ENCODE peak calls at places on chromosomes 16 and 17, in six cellular contexts. M is NCI-H460, X is GM23338, O is IMR-90, J is activated T-helper 1 cell treated with Interleukin-2 at 50 U/mL for 16 hours, N is fibroblast of the conjunctiva. K is an unnamed sample.

GRCh38 chr17:688100-688989 is 26.3 kb downstream of the VPS53 start:
- DNase-seq in O (peak; percentile 41), N (no peak), M (no peak), J (no peak), X (peak; percentile 67), K (peak; percentile 10)

GRCh38 chr17:75739174-75739573 is 17.9 kb downstream of the ITGB4 start:
- DNase-seq in O (no peak), M (no peak), X (no peak), J (no peak), N (no peak), K (no peak)

GRCh38 chr17:77132411-77133086 is 8.2 kb upstream of the SEC14L1 start:
- DNase-seq in O (no peak), X (no peak), N (no peak), J (no peak), M (no peak), K (peak; percentile 28)

GRCh38 chr17:9255838-9256237 is 234.5 kb downstream of the NTN1 start:
- DNase-seq in O (no peak), J (no peak), M (no peak), X (no peak), N (no peak), K (no peak)

GRCh38 chr16:55250641-55251550 is 73.1 kb upstream of the IRX6 start:
- DNase-seq in N (peak; percentile 17), M (no peak), O (no peak), X (no peak), J (no peak), K (no peak)

GRCh38 chr17:8256291-8256690 is 7.2 kb downstream of the PFAS start:
- DNase-seq in X (no peak), J (no peak), N (no peak), M (no peak), O (no peak), K (no peak)

GRCh38 chr17:18141210-18141803 is 32.8 kb downstream of the MYO15A start:
- DNase-seq in N (peak; percentile 34), J (no peak), M (peak; percentile 53), O (peak; percentile 55), X (peak; percentile 73), K (peak; percentile 26)

GRCh38 chr17:17613708-17614114 is 22.2 kb upstream of the PEMT start:
- DNase-seq in M (peak; percentile 60), X (peak; percentile 93), J (no peak), O (peak; percentile 73), N (peak; percentile 71), K (peak; percentile 63)

GRCh38 chr17:1997587-1998425 is 27.3 kb downstream of the RTN4RL1 start:
- DNase-seq in N (no peak), X (peak; percentile 72), O (no peak), J (no peak), M (no peak), K (no peak)

GRCh38 chr16:15641753-15642556 is 999 bp downstream of the MARF1 start:
- DNase-seq in M (no peak), O (no peak), J (no peak), N (no peak), X (no peak), K (no peak)

GRCh38 chr17:68497885-68498319 is 14.3 kb upstream of the PRKAR1A start:
- DNase-seq in M (no peak), X (no peak), J (no peak), O (no peak), N (no peak), K (no peak)

GRCh38 chr17:49861150-49861884 is 13.4 kb upstream of the TAC4 start:
- DNase-seq in N (no peak), M (peak; percentile 46), X (peak; percentile 68), J (peak; percentile 33), O (peak; percentile 27), K (peak; percentile 45)

GRCh38 chr17:57926723-57927047 is 28.5 kb downstream of the CUEDC1 start:
- DNase-seq in M (no peak), X (no peak), O (no peak), N (no peak), J (no peak), K (no peak)

GRCh38 chr17:72022328-72022727 is 98.5 kb upstream of the SOX9 start:
- DNase-seq in X (no peak), M (no peak), N (no peak), J (no peak), O (no peak), K (no peak)

GRCh38 chr17:80872999-80873951 is 118.4 kb upstream of the CHMP6 start:
- DNase-seq in X (peak; percentile 85), M (peak; percentile 66), J (no peak), O (no peak), N (no peak), K (no peak)

GRCh38 chr16:49649013-49649785 is 206.7 kb downstream of the ZNF423 start:
- DNase-seq in M (no peak), J (no peak), O (no peak), X (no peak), N (no peak), K (no peak)

GRCh38 chr16:89138843-89139520 is 32.6 kb upstream of the CDH15 start:
- DNase-seq in X (no peak), M (no peak), J (no peak), O (no peak), N (no peak), K (no peak)

GRCh38 chr17:58084317-58084981 is 1.2 kb downstream of the DYNLL2 start:
- DNase-seq in N (no peak), X (peak; percentile 72), O (no peak), M (no peak), J (peak; percentile 16), K (peak; percentile 28)

GRCh38 chr17:73011016-73011486 is 81.4 kb downstream of the SLC39A11 start:
- DNase-seq in X (no peak), M (no peak), J (no peak), N (no peak), O (no peak), K (peak; percentile 76)

K was measured in BE2C.